ENCODE peak calls at places on chromosomes 4 and X, in four cellular contexts. M is lung, A is uterus, F is cardiac muscle cell. P is an unnamed sample. For H3K9me3 and H3K36me3, the result is how much of the 10 kb centered on the place peaks cover.

GRCh38 chrX:38817004-38817703 is 15.9 kb downstream of the MID1IP1 start:
- DNase-seq in A (peak), M (peak), F (peak), P (no peak)

GRCh38 chrX:31232506-31232905 is 160.7 kb upstream of the FTHL17 start:
- DNase-seq in A (no peak), F (no peak), M (no peak), P (no peak)

GRCh38 chr4:83075696-83076095 is 38.8 kb downstream of the PLAC8 start:
- DNase-seq in M (no peak), F (peak), A (peak), P (peak)

GRCh38 chr4:8046925-8047541 is 107.4 kb upstream of the AFAP1 start:
- DNase-seq in M (no peak), A (no peak), F (no peak), P (no peak)

GRCh38 chr4:5435201-5435600 is 273.2 kb downstream of the EVC2 start:
- DNase-seq in A (no peak), M (peak), F (no peak), P (no peak)

GRCh38 chr4:1418494-1419285 is 12.4 kb upstream of the NKX1-1 start:
- DNase-seq in M (no peak), F (no peak), A (no peak), P (no peak)

GRCh38 chr4:76626686-76627465 is 191.8 kb downstream of the SHROOM3 start:
- DNase-seq in M (no peak), F (peak), A (no peak), P (no peak)

GRCh38 chr4:3733195-3733594 is 33.0 kb upstream of the ADRA2C start:
- DNase-seq in F (no peak), M (no peak), A (no peak), P (no peak)

GRCh38 chr4:89125901-89126435 is 14.6 kb downstream of the TIGD2 start:
- DNase-seq in F (no peak), A (no peak), M (no peak), P (no peak)

GRCh38 chr4:187478292-187479205 is 517.0 kb upstream of the ZFP42 start:
- DNase-seq in F (peak), A (no peak), M (no peak), P (peak)

GRCh38 chr4:8940792-8941491 is 69.3 kb upstream of the HMX1 start:
- DNase-seq in A (no peak), F (no peak), M (no peak), P (no peak)

GRCh38 chrX:5936438-5936837 is 292.2 kb downstream of the NLGN4X start:
- DNase-seq in M (no peak), A (no peak), F (peak), P (peak)

GRCh38 chr4:177242651-177243296 is 66.9 kb upstream of the NEIL3 start:
- DNase-seq in A (no peak), M (no peak), F (no peak), P (peak)

GRCh38 chrX:85084770-85085393 is 81.2 kb downstream of the APOOL start:
- DNase-seq in F (peak), M (no peak), A (no peak), P (peak)

GRCh38 chr4:120007171-120007894 is 59.3 kb downstream of the MAD2L1 start:
- DNase-seq in M (no peak), F (peak), A (no peak), P (peak)

GRCh38 chr4:83108101-83108861 is 6.2 kb downstream of the PLAC8 start:
- DNase-seq in M (no peak), F (no peak), A (no peak), P (no peak)

GRCh38 chr4:94225449-94225848 is 17.8 kb downstream of the SMARCAD1 start:
- DNase-seq in F (no peak), A (no peak), M (no peak), P (no peak)

GRCh38 chr4:60133414-60133813 is 1066.7 kb upstream of the ADGRL3 start:
- DNase-seq in A (no peak), M (no peak), F (peak), P (peak)

GRCh38 chr4:6001965-6002833 is 16.0 kb downstream of the C4orf50 start:
- DNase-seq in F (no peak), M (no peak), A (no peak), P (no peak)

GRCh38 chr4:86688026-86688425 is 93.9 kb downstream of the PTPN13 start:
- DNase-seq in A (no peak), F (no peak), M (no peak), P (no peak)

GRCh38 chrX:50615570-50616158 is 145.0 kb upstream of the DGKK start:
- DNase-seq in A (no peak), M (no peak), F (no peak), P (no peak)

GRCh38 chrX:47174376-47174775 is 19.3 kb upstream of the UBA1 start:
- DNase-seq in M (no peak), F (no peak), A (no peak), P (no peak)

GRCh38 chrX:148416931-148417330 is 83.5 kb upstream of the AFF2 start:
- DNase-seq in F (peak), M (no peak), A (no peak), P (peak)

GRCh38 chr4:25552580-25553271 is 102.9 kb upstream of the SLC34A2 start:
- DNase-seq in F (peak), A (no peak), M (peak), P (no peak)

GRCh38 chr4:10096201-10096975 is 20.2 kb downstream of the WDR1 start:
- DNase-seq in M (peak), F (peak), A (peak), P (peak)

GRCh38 chrX:114924846-114925245 is 92.6 kb downstream of the IL13RA2 start:
- DNase-seq in A (no peak), M (no peak), F (peak), P (peak)

GRCh38 chrX:16664626-16665025 is 14.7 kb downstream of the S100G start:
- DNase-seq in A (no peak), M (no peak), F (no peak), P (no peak)

GRCh38 chr4:114807759-114808404 is 209.3 kb downstream of the UGT8 start:
- DNase-seq in F (peak), M (no peak), A (no peak), P (no peak)

GRCh38 chr4:31362756-31363155 is 642.6 kb downstream of the PCDH7 start:
- DNase-seq in F (peak), M (no peak), A (no peak), P (peak)

GRCh38 chr4:3871181-3871852 is 105.1 kb downstream of the ADRA2C start:
- DNase-seq in A (no peak), F (peak), M (no peak), P (no peak)

GRCh38 chr4:52984469-52984868 is 122.4 kb downstream of the RASL11B start:
- DNase-seq in F (no peak), A (no peak), M (no peak), P (peak)

GRCh38 chr4:55794053-55794452 is 25.5 kb upstream of the EXOC1L start:
- DNase-seq in M (no peak), F (no peak), A (no peak), P (no peak)

GRCh38 chr4:9969526-9970398 is 51.5 kb downstream of the SLC2A9 start:
- DNase-seq in F (no peak), A (no peak), M (no peak), P (no peak)

GRCh38 chrX:18769364-18769763 is 61.9 kb downstream of the PPEF1 start:
- DNase-seq in A (no peak), M (no peak), F (no peak), P (no peak)
- H3K9me3 ChIP-seq in A (under half), M (under half), F (under half), P (under half)

DNA sequence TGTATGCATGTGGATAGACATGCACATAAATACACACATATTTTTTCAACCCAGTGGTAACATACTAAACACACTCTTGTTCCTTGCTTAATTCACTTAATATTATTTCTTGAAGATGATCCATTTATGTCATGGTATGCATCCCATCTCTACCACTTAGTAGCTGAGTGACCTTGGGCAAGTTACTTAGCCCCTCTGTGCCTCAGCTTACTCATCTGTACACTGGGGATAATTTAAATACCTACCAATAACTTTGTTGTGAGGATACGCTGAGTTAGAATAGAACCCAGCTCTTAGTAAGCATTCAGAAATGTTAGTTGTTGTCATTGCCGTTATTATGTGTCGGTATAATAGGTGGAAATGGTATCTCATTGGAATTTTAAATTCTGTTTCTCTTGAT is 41.4 kb downstream of the FAM114A1 start:
- DNase-seq in A (no peak), M (no peak), F (no peak), P (no peak)
- H3K36me3 ChIP-seq in A (under half), M (under half), F (under half), P (half or more)

GRCh38 chrX:155778844-155779553 is 102.1 kb upstream of the VAMP7 start:
- DNase-seq in A (no peak), M (no peak), F (no peak), P (no peak)
- H3K9me3 ChIP-seq in A (under half), M (under half), F (under half), P (under half)

DNA sequence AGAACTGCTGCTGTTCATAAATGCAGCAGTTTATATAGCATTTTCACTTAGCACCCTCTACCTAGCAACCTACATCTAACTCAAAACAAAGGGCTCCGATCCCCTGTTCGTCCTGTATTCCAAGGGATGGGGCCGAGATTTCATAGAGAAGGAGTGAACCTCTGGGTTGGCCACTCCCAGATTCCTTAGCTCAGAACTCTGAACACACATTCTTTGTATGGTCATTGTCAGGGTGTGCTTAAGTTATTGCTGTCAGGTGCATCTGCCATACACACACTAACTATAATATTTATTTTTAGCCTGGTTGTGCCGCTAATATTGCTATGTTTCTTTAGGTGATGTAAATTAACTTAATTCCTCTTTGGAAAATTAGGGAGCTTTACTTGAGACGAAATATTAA is 47.7 kb upstream of the AADAT start:
- DNase-seq in A (no peak), M (no peak), F (no peak), P (no peak)
- H3K36me3 ChIP-seq in A (under half), M (under half), F (under half), P (under half)

GRCh38 chr4:17493629-17494028 is 18.3 kb downstream of the QDPR start:
- DNase-seq in M (no peak), F (no peak), A (no peak), P (no peak)

GRCh38 chr4:17494258-17494657 is 17.6 kb downstream of the QDPR start:
- DNase-seq in F (peak), A (peak), M (no peak), P (peak)

GRCh38 chr4:17492058-17492741 is 19.7 kb downstream of the QDPR start:
- DNase-seq in F (peak), A (no peak), M (no peak), P (no peak)

GRCh38 chr4:17491196-17491595 is 20.7 kb downstream of the QDPR start:
- DNase-seq in F (no peak), A (no peak), M (no peak), P (no peak)

DNA sequence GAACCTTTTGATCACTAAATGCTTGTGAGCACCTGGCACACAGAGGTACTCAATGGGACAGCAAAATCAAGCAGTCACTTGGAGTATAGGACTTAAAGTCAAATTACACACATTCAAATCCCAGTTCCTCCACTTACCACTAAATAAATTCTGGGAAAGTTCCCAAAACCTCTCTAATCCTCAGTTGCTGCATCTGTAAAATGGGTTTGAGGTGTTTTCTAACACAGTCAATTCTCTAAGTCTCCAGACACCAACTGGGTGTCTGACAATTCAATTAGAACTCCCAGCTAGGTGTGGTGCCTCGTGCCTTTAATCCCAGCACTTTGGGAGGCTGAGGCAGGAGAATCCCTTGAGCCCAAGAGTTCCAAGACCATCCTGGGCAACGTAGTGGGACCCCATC is 19.0 kb downstream of the QDPR start:
- DNase-seq in M (no peak), A (no peak), F (no peak), P (no peak)
- H3K9me3 ChIP-seq in M (under half), A (under half), F (under half), P (under half)

GRCh38 chr4:13588954-13589353 is 38.6 kb downstream of the BOD1L1 start:
- DNase-seq in F (no peak), M (no peak), A (no peak), P (no peak)

GRCh38 chr4:13597604-13598003 is 29.9 kb downstream of the BOD1L1 start:
- DNase-seq in F (no peak), A (no peak), M (no peak), P (no peak)

GRCh38 chr4:13590766-13591165 is 36.8 kb downstream of the BOD1L1 start:
- DNase-seq in F (no peak), M (no peak), A (no peak), P (no peak)

GRCh38 chr4:13597141-13597540 is 30.4 kb downstream of the BOD1L1 start:
- DNase-seq in F (no peak), A (no peak), M (no peak), P (no peak)

DNA sequence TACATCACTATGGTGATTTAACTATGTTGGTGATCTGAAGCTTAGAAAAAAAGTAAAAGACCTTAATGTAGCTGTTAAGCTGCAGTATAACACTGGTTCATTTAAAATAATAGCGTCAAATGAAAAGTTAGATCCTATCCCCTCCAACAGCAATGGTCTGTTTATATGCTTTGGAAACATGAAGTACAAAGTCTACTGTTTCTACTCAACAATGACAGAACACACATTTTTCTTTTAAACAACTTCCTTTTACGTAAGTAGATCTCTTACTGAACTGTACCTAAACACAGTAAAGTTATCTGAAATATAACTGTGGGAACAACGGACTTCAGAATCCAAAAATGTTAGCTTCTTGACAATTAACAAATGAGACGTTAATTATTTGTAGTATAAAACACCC is 35.3 kb downstream of the BOD1L1 start:
- DNase-seq in A (no peak), F (no peak), M (no peak), P (no peak)
- H3K36me3 ChIP-seq in A (under half), F (half or more), M (under half), P (under half)

DNA sequence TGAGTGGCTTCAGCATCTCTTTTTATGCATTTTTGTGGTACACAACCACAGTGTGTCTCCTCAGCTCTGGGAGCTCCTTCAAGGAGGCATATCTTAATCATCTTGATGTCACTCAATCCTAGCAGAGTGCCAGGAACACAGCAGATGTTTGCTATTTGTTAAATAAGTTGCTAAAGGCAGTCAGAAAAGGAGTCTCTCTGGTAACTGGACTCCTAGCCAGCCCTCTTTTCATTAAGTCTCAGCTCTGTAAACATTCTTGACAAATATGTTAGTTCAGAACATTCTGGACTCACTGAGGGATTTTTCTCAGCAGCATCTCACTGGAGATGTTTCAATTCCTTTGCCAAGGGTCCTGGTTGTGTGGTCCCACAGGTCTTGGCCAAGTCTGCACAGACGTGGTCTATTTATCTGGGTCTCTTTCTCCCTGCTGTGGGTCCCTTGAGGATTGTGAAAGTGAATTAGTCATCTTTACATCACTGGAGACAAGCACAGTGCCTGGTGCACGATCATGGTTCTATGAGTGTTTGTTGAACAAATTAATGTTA is 20.3 kb upstream of the FAM9C start:
- DNase-seq in M (no peak), F (peak), A (peak), P (peak)
- H3K9me3 ChIP-seq in M (under half), F (under half), A (under half), P (under half)

DNA sequence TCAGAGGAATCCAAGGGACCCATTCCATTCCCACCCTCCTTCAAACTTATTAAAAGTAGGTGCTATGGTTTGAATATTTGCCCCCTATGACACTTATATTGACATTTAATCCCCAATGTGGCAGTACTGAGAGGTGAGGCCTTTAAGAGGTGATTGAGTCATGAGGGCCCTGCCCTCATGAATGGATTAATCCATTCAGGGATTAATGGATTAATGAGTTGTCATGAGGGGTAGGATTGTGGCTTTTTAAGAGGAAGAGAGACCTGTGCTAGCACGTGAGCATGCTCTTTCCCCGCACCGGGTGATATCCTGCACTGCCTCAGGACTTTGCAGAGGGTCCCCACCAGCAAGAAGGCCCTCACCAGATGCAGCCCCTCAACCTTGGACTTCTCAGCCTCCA is 50.1 kb downstream of the IRF2 start:
- DNase-seq in F (no peak), A (no peak), M (no peak), P (no peak)
- H3K36me3 ChIP-seq in F (under half), A (under half), M (under half), P (under half)

GRCh38 chrX:131725001-131725654 is 181.3 kb downstream of the OR13H1 start:
- DNase-seq in M (no peak), A (no peak), F (no peak), P (no peak)

GRCh38 chrX:131727778-131728177 is 183.9 kb downstream of the OR13H1 start:
- DNase-seq in M (no peak), A (no peak), F (no peak), P (no peak)

GRCh38 chrX:131728295-131729145 is 184.6 kb downstream of the OR13H1 start:
- DNase-seq in A (peak), M (peak), F (no peak), P (peak)

GRCh38 chrX:131724292-131724691 is 180.4 kb downstream of the OR13H1 start:
- DNase-seq in M (no peak), F (no peak), A (no peak), P (no peak)

DNA sequence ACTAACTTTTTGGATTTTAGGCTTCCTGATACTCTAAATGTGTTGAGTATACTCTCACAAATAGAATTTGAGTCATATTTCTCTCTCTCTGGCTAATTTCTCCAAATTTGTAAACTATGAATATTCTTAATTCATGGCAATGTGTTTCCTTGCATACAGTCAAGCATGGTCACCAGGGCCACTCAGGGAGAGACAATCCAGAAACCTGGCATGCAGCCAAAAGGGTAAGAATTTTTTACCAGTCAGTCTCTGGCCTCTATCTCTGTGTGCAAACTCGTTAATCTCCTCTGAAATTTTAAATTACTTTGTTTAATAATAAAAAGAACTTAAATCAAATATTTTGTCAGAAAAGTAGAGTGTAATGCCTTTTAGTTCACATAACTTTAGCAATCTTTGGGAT is 179.8 kb downstream of the OR13H1 start:
- DNase-seq in F (no peak), A (no peak), M (no peak), P (no peak)
- H3K9me3 ChIP-seq in F (under half), A (under half), M (under half), P (under half)

GRCh38 chr4:34636623-34637022 is 1607.7 kb downstream of the ARAP2 start:
- DNase-seq in A (no peak), F (no peak), M (no peak), P (no peak)

DNA sequence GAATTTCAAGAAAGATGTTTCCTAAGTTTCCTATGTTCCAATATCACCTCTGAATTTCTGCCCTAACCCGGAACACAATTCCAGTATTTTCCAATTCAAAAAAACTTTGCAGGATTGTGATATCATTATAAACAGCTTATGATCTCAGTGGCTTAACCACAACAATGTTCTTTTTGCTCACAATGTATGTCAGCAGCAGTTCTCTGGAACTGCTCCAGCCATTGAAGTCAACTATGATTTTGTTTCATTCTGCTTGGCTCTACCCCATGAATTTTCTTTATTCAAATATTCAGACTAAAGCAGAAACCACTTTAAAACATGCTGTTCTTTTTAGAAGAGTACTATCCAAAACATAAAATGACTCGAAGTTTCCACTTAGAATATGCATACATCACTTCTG is 1611.1 kb downstream of the ARAP2 start:
- DNase-seq in M (no peak), F (peak), A (no peak), P (no peak)
- H3K36me3 ChIP-seq in M (under half), F (under half), A (under half), P (under half)

P was measured in astrocyte.